ENCODE peak calls at places on chromosome 14, in four cellular contexts. Q is HCT116, M is NCI-H510A treated with DMSO at 0.1 percent for 48 hours, V is AML-193. P is an unnamed sample.
A peak's percentile ranks its signal among the peaks of the same experiment; 100 is the strongest.

GRCh38 chr14:59583755-59584154 is 7.1 kb upstream of the CCDC175 start:
- DNase-seq in Q (no peak), M (peak; percentile 3), V (no peak), P (no peak)

GRCh38 chr14:55249423-55249822 is 21.8 kb upstream of the FBXO34 start:
- DNase-seq in Q (no peak), M (no peak), V (no peak), P (no peak)

GRCh38 chr14:63248211-63248610 is 44.0 kb downstream of the RHOJ start:
- DNase-seq in Q (no peak), M (no peak), V (no peak), P (no peak)

GRCh38 chr14:44404021-44404420 is 103.1 kb downstream of the FSCB start:
- DNase-seq in Q (no peak), M (no peak), V (no peak), P (no peak)

GRCh38 chr14:96052541-96053105 is 13.5 kb downstream of the C14orf132 start:
- DNase-seq in Q (no peak), M (no peak), V (no peak), P (no peak)

GRCh38 chr14:105600939-105601359 is 74.6 kb downstream of the TMEM121 start:
- DNase-seq in Q (no peak), M (no peak), V (no peak), P (no peak)

GRCh38 chr14:99910337-99911268 is 117.4 kb downstream of the EML1 start:
- DNase-seq in Q (no peak), M (no peak), V (no peak), P (no peak)

GRCh38 chr14:71574976-71575375 is 357.3 kb upstream of the RGS6 start:
- DNase-seq in Q (no peak), M (no peak), V (no peak), P (no peak)

GRCh38 chr14:96747006-96747405 is 50.2 kb upstream of the VRK1 start:
- DNase-seq in Q (no peak), M (no peak), V (no peak), P (no peak)

GRCh38 chr14:21096438-21096837 is 2.0 kb downstream of the ZNF219 start:
- DNase-seq in Q (no peak), M (no peak), V (no peak), P (no peak)

GRCh38 chr14:100536141-100536540 is 51.1 kb downstream of the BEGAIN start:
- DNase-seq in Q (no peak), M (no peak), V (no peak), P (no peak)

GRCh38 chr14:102939820-102940561 is 17.5 kb downstream of the AMN start:
- DNase-seq in Q (no peak), M (no peak), V (no peak), P (no peak)

GRCh38 chr14:73232984-73233383 is 4.3 kb upstream of the PAPLN start:
- DNase-seq in Q (no peak), M (no peak), V (no peak), P (no peak)

GRCh38 chr14:26170885-26171284 is 426.9 kb downstream of the NOVA1 start:
- DNase-seq in Q (no peak), M (no peak), V (no peak), P (no peak)